ENCODE peak calls at places on chromosomes 6 and 20, in ten cellular contexts. W is C1 segment of cervical spinal cord; T is activated B cell treated with CpG ODN at 0.5 μM for 24 hours; X is WTC11; R is stimulated activated CD8-positive, alpha-beta memory T cell treated with anti-CD3 and anti-CD28 coated beads, Interleukin-4, amount 100 ng/mL, for 1 hour; Y is body of pancreas; B is hippocampal formation; L is NAMALWA; N is retina; P is fibroblast of the conjunctiva. V is an unnamed sample.

GRCh38 chr6:14770572-14770971 is 475.3 kb upstream of the JARID2 start:
- DNase-seq in B (no peak), L (no peak), W (no peak), P (peak), R (no peak), X (no peak), Y (no peak), N (no peak), T (no peak), V (peak)

GRCh38 chr6:135750081-135750480 is 101.4 kb upstream of the PDE7B start:
- DNase-seq in T (no peak), N (no peak), P (no peak), Y (no peak), W (no peak), B (no peak), R (no peak), L (no peak), X (no peak), V (no peak)

GRCh38 chr6:159075506-159076100 is 30.8 kb upstream of the TAGAP start:
- DNase-seq in W (no peak), P (no peak), L (no peak), R (no peak), X (no peak), Y (peak), T (no peak), N (no peak), B (no peak), V (peak)

GRCh38 chr6:161272600-161273355 is 1.1 kb downstream of the AGPAT4 start:
- DNase-seq in P (peak), T (no peak), L (no peak), R (no peak), B (no peak), N (no peak), X (no peak), Y (peak), W (no peak), V (peak)

GRCh38 chr6:164167873-164168405 is 753.4 kb downstream of the QKI start:
- DNase-seq in Y (peak), N (peak), T (no peak), L (no peak), X (no peak), P (no peak), R (no peak), W (no peak), B (peak), V (no peak)

GRCh38 chr20:35447082-35447789 is 8.2 kb upstream of the CEP250 start:
- DNase-seq in N (peak), P (peak), T (peak), L (peak), W (no peak), B (peak), R (peak), Y (peak), X (peak), V (peak)

GRCh38 chr6:119484598-119484997 is 135.0 kb upstream of the MAN1A1 start:
- DNase-seq in Y (peak), L (no peak), R (no peak), X (no peak), P (peak), N (no peak), W (no peak), B (no peak), T (no peak), V (peak)

GRCh38 chr6:170198298-170198697 is 92.6 kb downstream of the DLL1 start:
- DNase-seq in Y (no peak), R (no peak), L (no peak), N (no peak), P (no peak), X (no peak), B (no peak), W (no peak), T (no peak), V (no peak)

GRCh38 chr6:155224618-155225017 is 39.2 kb upstream of the CLDN20 start:
- DNase-seq in P (no peak), N (no peak), R (no peak), L (no peak), W (no peak), X (no peak), T (no peak), B (no peak), Y (no peak), V (no peak)

GRCh38 chr6:153727910-153728309 is 311.1 kb upstream of the OPRM1 start:
- DNase-seq in N (no peak), P (no peak), R (no peak), B (no peak), X (no peak), W (no peak), T (no peak), L (no peak), Y (no peak), V (peak)

GRCh38 chr20:63016514-63017075 is 9.8 kb upstream of the BHLHE23 start:
- DNase-seq in N (no peak), R (no peak), P (no peak), Y (no peak), W (no peak), B (no peak), T (no peak), X (no peak), L (no peak), V (no peak)

GRCh38 chr6:13472099-13472498 is 15.3 kb downstream of the GFOD1 start:
- DNase-seq in N (no peak), Y (no peak), B (no peak), P (no peak), R (no peak), L (no peak), T (no peak), X (no peak), W (no peak), V (no peak)

GRCh38 chr6:24646771-24647170 is 780 bp upstream of the KIAA0319 start:
- DNase-seq in X (no peak), B (no peak), R (no peak), Y (no peak), N (no peak), T (no peak), W (no peak), P (no peak), L (no peak), V (peak)

GRCh38 chr20:23627501-23627900 is 10.3 kb downstream of the CST3 start:
- DNase-seq in P (no peak), B (no peak), Y (no peak), T (no peak), N (no peak), R (no peak), L (no peak), X (no peak), W (no peak), V (no peak)

GRCh38 chr20:35448788-35449373 is 6.5 kb upstream of the CEP250 start:
- DNase-seq in N (no peak), X (no peak), W (no peak), R (no peak), L (no peak), T (no peak), B (no peak), Y (no peak), P (no peak), V (no peak)

GRCh38 chr6:112936476-112936875 is 589.3 kb downstream of the RFPL4B start:
- DNase-seq in R (no peak), B (no peak), L (no peak), T (no peak), X (no peak), N (no peak), P (peak), Y (no peak), W (no peak), V (no peak)

GRCh38 chr20:51258582-51259175 is 235.8 kb upstream of the KCNG1 start:
- DNase-seq in L (no peak), R (no peak), P (no peak), W (no peak), Y (no peak), T (no peak), X (no peak), B (no peak), N (no peak), V (peak)

GRCh38 chr6:95091823-95092436 is 485.4 kb upstream of the MANEA start:
- DNase-seq in N (peak), L (peak), T (no peak), Y (no peak), R (no peak), B (no peak), X (no peak), W (no peak), P (peak), V (peak)

GRCh38 chr6:170229851-170230519 is 60.9 kb downstream of the DLL1 start:
- DNase-seq in P (no peak), X (no peak), N (no peak), L (no peak), R (no peak), B (no peak), W (no peak), Y (no peak), T (no peak), V (no peak)

GRCh38 chr20:50226093-50226974 is 35.7 kb downstream of the CEBPB start:
- DNase-seq in X (no peak), W (no peak), R (no peak), B (no peak), Y (no peak), N (no peak), T (no peak), P (peak), L (no peak), V (no peak)

GRCh38 chr6:89208551-89208950 is 8.6 kb downstream of the GABRR1 start:
- DNase-seq in B (no peak), N (no peak), Y (no peak), P (no peak), W (no peak), R (no peak), X (no peak), T (no peak), L (no peak), V (no peak)

GRCh38 chr6:70616728-70617260 is 50.1 kb downstream of the SDHAF4 start:
- DNase-seq in R (no peak), T (no peak), W (no peak), B (no peak), L (no peak), Y (no peak), P (no peak), N (no peak), X (no peak), V (no peak)

GRCh38 chr6:6730831-6731230 is 142.3 kb downstream of the LY86 start:
- DNase-seq in T (no peak), P (peak), X (no peak), L (no peak), Y (no peak), B (no peak), W (no peak), N (no peak), R (no peak), V (peak)

GRCh38 chr20:18223399-18223798 is 64.9 kb upstream of the ZNF133 start:
- DNase-seq in N (no peak), X (no peak), R (no peak), T (no peak), B (no peak), L (no peak), P (no peak), W (no peak), Y (no peak), V (no peak)

GRCh38 chr6:153484056-153484455 is 353.0 kb upstream of the RGS17 start:
- DNase-seq in W (no peak), T (no peak), L (no peak), N (no peak), X (no peak), B (no peak), Y (no peak), P (no peak), R (no peak), V (no peak)

GRCh38 chr6:397056-397455 is 5.5 kb downstream of the IRF4 start:
- DNase-seq in L (no peak), W (no peak), N (no peak), T (no peak), R (no peak), P (no peak), X (no peak), Y (no peak), B (no peak), V (no peak)

GRCh38 chr6:149716181-149716580 is 1.7 kb downstream of the LATS1 start:
- DNase-seq in W (no peak), T (no peak), L (peak), P (no peak), N (no peak), R (no peak), Y (no peak), B (no peak), X (no peak), V (no peak)

GRCh38 chr20:25017257-25017803 is 24.8 kb upstream of the APMAP start:
- DNase-seq in P (no peak), L (no peak), W (no peak), R (no peak), T (peak), X (peak), B (no peak), Y (peak), N (no peak), V (no peak)

GRCh38 chr6:67706388-67706787 is 928.7 kb upstream of the ADGRB3 start:
- DNase-seq in B (no peak), X (no peak), Y (no peak), T (no peak), N (no peak), P (no peak), R (no peak), L (no peak), W (no peak), V (no peak)

GRCh38 chr6:170080169-170080827 is 210.6 kb downstream of the DLL1 start:
- DNase-seq in P (no peak), L (no peak), T (peak), B (no peak), R (no peak), W (no peak), N (peak), Y (no peak), X (no peak), V (no peak)

GRCh38 chr6:80163754-80164187 is 57.3 kb downstream of the BCKDHB start:
- DNase-seq in P (peak), T (no peak), L (peak), N (no peak), W (no peak), X (no peak), B (no peak), Y (no peak), R (no peak), V (peak)

GRCh38 chr6:15255481-15256414 is 9.9 kb downstream of the JARID2 start:
- DNase-seq in B (no peak), R (no peak), N (no peak), X (no peak), L (peak), T (no peak), P (no peak), Y (no peak), W (no peak), V (no peak)

GRCh38 chr6:110250838-110251237 is 70.6 kb downstream of the CDC40 start:
- DNase-seq in X (no peak), W (no peak), P (no peak), N (no peak), L (no peak), T (no peak), B (no peak), Y (no peak), R (no peak), V (no peak)

GRCh38 chr6:52514514-52514913 is 62.3 kb downstream of the TRAM2 start:
- DNase-seq in Y (no peak), L (no peak), N (no peak), W (no peak), X (no peak), B (no peak), P (peak), T (no peak), R (no peak), V (peak)

GRCh38 chr6:37793067-37793466 is 26.5 kb upstream of the ZFAND3 start:
- DNase-seq in B (no peak), T (no peak), R (no peak), X (no peak), L (no peak), Y (no peak), W (no peak), N (no peak), P (no peak), V (no peak)

GRCh38 chr6:71309666-71310065 is 21.1 kb downstream of the OGFRL1 start:
- DNase-seq in N (no peak), Y (no peak), R (no peak), T (no peak), W (no peak), P (no peak), X (no peak), L (no peak), B (no peak), V (no peak)

GRCh38 chr6:41733349-41733706 is 2.1 kb downstream of the TFEB start:
- DNase-seq in W (no peak), R (no peak), P (no peak), B (no peak), L (peak), T (no peak), N (no peak), X (no peak), Y (no peak), V (no peak)

GRCh38 chr6:168371635-168371988 is 52.0 kb upstream of the DACT2 start:
- DNase-seq in R (no peak), Y (no peak), N (no peak), P (no peak), T (no peak), L (no peak), X (no peak), B (no peak), W (no peak), V (no peak)

V was measured in brain microvascular endothelial cell.